ENCODE peak calls at places on chromosome 9, in six cellular contexts. One of them, this sample, is unnamed.

GRCh38 chr9:87529666-87530065 is 32.0 kb downstream of the DAPK1 start:
- DNase-seq in spleen: no peak
- DNase-seq in Peyer's patch: no peak
- DNase-seq in transverse colon: no peak
- DNase-seq in astrocyte: no peak
- DNase-seq in upper lobe of right lung: no peak
- DNase-seq in this sample: no peak

GRCh38 chr9:74331607-74332006 is 165.5 kb upstream of the RORB start:
- DNase-seq in spleen: no peak
- DNase-seq in Peyer's patch: no peak
- DNase-seq in transverse colon: no peak
- DNase-seq in astrocyte: no peak
- DNase-seq in upper lobe of right lung: no peak
- DNase-seq in this sample: no peak

GRCh38 chr9:113532809-113533190 is 69.3 kb downstream of the RGS3 start:
- DNase-seq in spleen: peak; percentile 33
- DNase-seq in Peyer's patch: no peak
- DNase-seq in transverse colon: no peak
- DNase-seq in astrocyte: no peak
- DNase-seq in upper lobe of right lung: no peak
- DNase-seq in this sample: no peak

GRCh38 chr9:110130791-110131416 is 77.1 kb downstream of the C9orf152 start:
- DNase-seq in spleen: no peak
- DNase-seq in Peyer's patch: no peak
- DNase-seq in transverse colon: no peak
- DNase-seq in astrocyte: no peak
- DNase-seq in upper lobe of right lung: no peak
- DNase-seq in this sample: no peak

GRCh38 chr9:92983984-92984589 is 36.8 kb downstream of the FGD3 start:
- DNase-seq in spleen: no peak
- DNase-seq in Peyer's patch: no peak
- DNase-seq in transverse colon: no peak
- DNase-seq in astrocyte: no peak
- DNase-seq in upper lobe of right lung: no peak
- DNase-seq in this sample: no peak

GRCh38 chr9:136901516-136902258 is 15.4 kb downstream of the TRAF2 start:
- DNase-seq in spleen: peak; percentile 83
- DNase-seq in Peyer's patch: peak; percentile 78
- DNase-seq in transverse colon: peak; percentile 79
- DNase-seq in astrocyte: peak; percentile 55
- DNase-seq in upper lobe of right lung: no peak
- DNase-seq in this sample: peak; percentile 78

GRCh38 chr9:115226152-115226551 is 108.2 kb upstream of the TNC start:
- DNase-seq in spleen: no peak
- DNase-seq in Peyer's patch: no peak
- DNase-seq in transverse colon: no peak
- DNase-seq in astrocyte: no peak
- DNase-seq in upper lobe of right lung: no peak
- DNase-seq in this sample: no peak

GRCh38 chr9:34746526-34746925 is 36.6 kb upstream of the CCL21 start:
- DNase-seq in spleen: no peak
- DNase-seq in Peyer's patch: no peak
- DNase-seq in transverse colon: no peak
- DNase-seq in astrocyte: no peak
- DNase-seq in upper lobe of right lung: no peak
- DNase-seq in this sample: peak; percentile 10

GRCh38 chr9:124480621-124480981 is 26.6 kb downstream of the NR5A1 start:
- DNase-seq in spleen: no peak
- DNase-seq in Peyer's patch: no peak
- DNase-seq in transverse colon: no peak
- DNase-seq in astrocyte: no peak
- DNase-seq in upper lobe of right lung: no peak
- DNase-seq in this sample: no peak

GRCh38 chr9:137349471-137350033 is 47.5 kb upstream of the NRARP start:
- DNase-seq in spleen: no peak
- DNase-seq in Peyer's patch: no peak
- DNase-seq in transverse colon: no peak
- DNase-seq in astrocyte: no peak
- DNase-seq in upper lobe of right lung: no peak
- DNase-seq in this sample: no peak

GRCh38 chr9:136947955-136948510 is 3.0 kb downstream of the C8G start:
- DNase-seq in spleen: peak; percentile 85
- DNase-seq in Peyer's patch: peak; percentile 36
- DNase-seq in transverse colon: peak; percentile 64
- DNase-seq in astrocyte: no peak
- DNase-seq in upper lobe of right lung: peak; percentile 83
- DNase-seq in this sample: peak; percentile 41

GRCh38 chr9:134592819-134593200 is 48.8 kb upstream of the COL5A1 start:
- DNase-seq in spleen: no peak
- DNase-seq in Peyer's patch: no peak
- DNase-seq in transverse colon: no peak
- DNase-seq in astrocyte: no peak
- DNase-seq in upper lobe of right lung: no peak
- DNase-seq in this sample: no peak

GRCh38 chr9:134593286-134593685 is 48.3 kb upstream of the COL5A1 start:
- DNase-seq in spleen: no peak
- DNase-seq in Peyer's patch: no peak
- DNase-seq in transverse colon: no peak
- DNase-seq in astrocyte: no peak
- DNase-seq in upper lobe of right lung: no peak
- DNase-seq in this sample: no peak

GRCh38 chr9:134591082-134591571 is 50.5 kb upstream of the COL5A1 start:
- DNase-seq in spleen: no peak
- DNase-seq in Peyer's patch: no peak
- DNase-seq in transverse colon: no peak
- DNase-seq in astrocyte: no peak
- DNase-seq in upper lobe of right lung: no peak
- DNase-seq in this sample: no peak

GRCh38 chr9:134591573-134591981 is 50.0 kb upstream of the COL5A1 start:
- DNase-seq in spleen: no peak
- DNase-seq in Peyer's patch: no peak
- DNase-seq in transverse colon: no peak
- DNase-seq in astrocyte: peak; percentile 39
- DNase-seq in upper lobe of right lung: no peak
- DNase-seq in this sample: no peak

DNA sequence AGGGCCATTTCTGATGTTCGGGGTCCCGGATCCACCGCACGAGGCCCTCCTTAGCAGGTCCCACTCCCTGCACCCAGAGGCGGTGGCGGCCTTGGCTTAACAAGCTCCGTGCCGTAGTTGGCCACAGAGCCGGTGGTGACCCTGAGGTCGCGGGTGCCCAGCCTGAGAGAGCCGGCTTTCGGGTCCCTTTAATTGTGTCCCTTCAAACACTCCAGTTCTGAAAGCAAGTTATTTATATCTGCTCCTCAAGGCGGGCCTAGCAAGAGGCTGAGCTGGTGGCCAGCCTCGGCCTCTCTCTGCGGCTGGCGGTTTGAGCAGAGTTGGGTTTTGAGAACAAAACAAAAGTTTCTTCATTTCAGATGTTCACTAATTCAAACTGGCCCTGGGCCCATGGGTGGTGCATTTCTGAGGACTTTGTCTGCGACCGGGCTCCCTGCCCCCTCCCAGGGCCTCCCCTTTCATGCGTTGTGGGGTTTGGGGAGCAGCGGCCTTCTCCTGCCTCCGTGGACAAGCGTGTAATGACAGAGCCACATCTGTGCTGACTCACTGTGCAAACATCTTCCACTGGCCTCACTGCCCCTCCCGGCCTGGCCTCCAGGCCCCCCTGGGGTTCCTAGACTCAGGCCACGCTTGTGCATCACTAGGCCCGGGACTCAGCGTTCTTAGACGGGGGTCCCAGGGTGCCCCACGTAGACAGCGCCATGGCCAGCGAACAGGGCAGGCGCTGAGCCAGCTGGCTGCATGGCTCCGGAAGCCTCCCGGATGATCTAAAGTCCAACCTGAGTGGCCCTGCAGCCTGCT is 49.4 kb upstream of the COL5A1 start:
- DNase-seq in spleen: no peak
- DNase-seq in Peyer's patch: no peak
- DNase-seq in transverse colon: no peak
- DNase-seq in astrocyte: peak; percentile 86
- DNase-seq in upper lobe of right lung: peak; percentile 64
- DNase-seq in this sample: peak; percentile 72
- H3K4me3 ChIP-seq in spleen: no peak overlapping the region
- H3K4me3 ChIP-seq in Peyer's patch: no peak overlapping the region
- H3K4me3 ChIP-seq in transverse colon: no peak overlapping the region
- H3K4me3 ChIP-seq in astrocyte: no peak overlapping the region
- H3K4me3 ChIP-seq in upper lobe of right lung: no peak overlapping the region
- H3K4me3 ChIP-seq in this sample: no peak overlapping the region

GRCh38 chr9:10678010-10678409 is 65.2 kb upstream of the PTPRD start:
- DNase-seq in spleen: no peak
- DNase-seq in Peyer's patch: no peak
- DNase-seq in transverse colon: no peak
- DNase-seq in astrocyte: no peak
- DNase-seq in upper lobe of right lung: no peak
- DNase-seq in this sample: no peak

GRCh38 chr9:10678790-10679189 is 66.0 kb upstream of the PTPRD start:
- DNase-seq in spleen: no peak
- DNase-seq in Peyer's patch: no peak
- DNase-seq in transverse colon: no peak
- DNase-seq in astrocyte: peak; percentile 25
- DNase-seq in upper lobe of right lung: no peak
- DNase-seq in this sample: no peak

DNA sequence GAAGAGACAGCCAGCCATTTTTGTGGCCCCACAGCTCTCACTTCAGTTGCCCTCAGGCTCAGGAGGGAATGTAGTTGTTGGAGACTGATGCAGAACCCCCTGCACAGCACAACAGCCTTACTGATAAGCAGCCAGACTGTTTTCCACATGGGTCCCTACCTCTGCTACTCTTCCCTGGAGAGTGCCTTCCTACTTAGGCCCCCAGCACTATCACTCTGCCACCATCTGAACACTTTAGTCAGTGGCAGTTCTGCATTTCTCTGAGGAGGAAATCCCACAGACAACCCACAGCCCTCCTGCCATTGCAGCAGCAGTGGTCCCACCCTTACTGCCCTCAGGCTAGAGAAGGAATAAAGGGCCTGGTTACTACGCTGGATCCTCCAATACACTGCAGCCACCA is 61.8 kb upstream of the PTPRD start:
- DNase-seq in spleen: no peak
- DNase-seq in Peyer's patch: no peak
- DNase-seq in transverse colon: no peak
- DNase-seq in astrocyte: no peak
- DNase-seq in upper lobe of right lung: no peak
- DNase-seq in this sample: no peak
- H3K27me3 ChIP-seq in spleen: no peaks in the 10 kb centered on the region
- H3K27me3 ChIP-seq in Peyer's patch: no peaks in the 10 kb centered on the region
- H3K27me3 ChIP-seq in transverse colon: no peaks in the 10 kb centered on the region
- H3K27me3 ChIP-seq in astrocyte: no peaks in the 10 kb centered on the region
- H3K27me3 ChIP-seq in upper lobe of right lung: no peaks in the 10 kb centered on the region
- H3K27me3 ChIP-seq in this sample: no peaks in the 10 kb centered on the region

DNA sequence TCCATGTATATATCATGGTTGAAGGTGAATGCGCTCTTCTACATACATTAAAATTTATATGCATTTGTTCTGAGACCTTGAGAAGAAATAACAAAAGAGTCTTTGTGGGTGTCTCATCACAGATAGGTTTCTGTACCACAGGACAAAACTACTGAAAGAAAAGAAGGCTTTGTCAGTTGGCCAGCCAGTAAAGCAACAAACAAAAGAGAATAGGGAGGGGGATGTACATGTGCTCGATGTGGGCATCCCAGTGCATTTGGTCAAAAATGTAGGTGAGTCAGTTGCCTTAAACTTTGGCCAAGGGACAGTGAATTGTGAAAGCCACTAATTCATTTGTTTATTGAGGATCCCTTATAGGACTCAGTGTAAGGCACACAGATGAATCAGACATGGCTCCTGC is 13.3 kb downstream of the RBM18 start:
- DNase-seq in spleen: no peak
- DNase-seq in Peyer's patch: no peak
- DNase-seq in transverse colon: no peak
- DNase-seq in astrocyte: no peak
- DNase-seq in upper lobe of right lung: no peak
- DNase-seq in this sample: no peak
- H3K36me3 ChIP-seq in spleen: peaks cover 100% of the 10 kb centered on the region
- H3K36me3 ChIP-seq in Peyer's patch: no peaks in the 10 kb centered on the region
- H3K36me3 ChIP-seq in transverse colon: peaks cover 27% of the 10 kb centered on the region
- H3K36me3 ChIP-seq in astrocyte: peaks cover 23% of the 10 kb centered on the region
- H3K36me3 ChIP-seq in upper lobe of right lung: peaks cover 82% of the 10 kb centered on the region
- H3K36me3 ChIP-seq in this sample: peaks cover 43% of the 10 kb centered on the region

GRCh38 chr9:12785251-12785880 is 10.5 kb downstream of the LURAP1L start:
- DNase-seq in spleen: no peak
- DNase-seq in Peyer's patch: no peak
- DNase-seq in transverse colon: peak; percentile 65
- DNase-seq in astrocyte: peak; percentile 34
- DNase-seq in upper lobe of right lung: peak; percentile 68
- DNase-seq in this sample: peak; percentile 53
- H3K4me3 ChIP-seq in spleen: no peak overlapping the region
- H3K4me3 ChIP-seq in Peyer's patch: no peak overlapping the region
- H3K4me3 ChIP-seq in transverse colon: no peak overlapping the region
- H3K4me3 ChIP-seq in astrocyte: no peak overlapping the region
- H3K4me3 ChIP-seq in upper lobe of right lung: no peak overlapping the region
- H3K4me3 ChIP-seq in this sample: no peak overlapping the region

This sample was measured in MG63.